ENCODE peak calls at places on chromosome 21, in eight cellular contexts. One of them, this sample, is unnamed.

GRCh38 chr21:15061284-15061683 is 3.5 kb downstream of the NRIP1 start:
- DNase-seq in psoas muscle: no peak
- DNase-seq in transverse colon: no peak
- DNase-seq in left lung: no peak
- DNase-seq in astrocyte of the spinal cord: no peak
- DNase-seq in AG04450: no peak
- DNase-seq in stomach: no peak
- DNase-seq in cardiac fibroblast: no peak
- DNase-seq in this sample: no peak

GRCh38 chr21:45880097-45881068 is 101.2 kb upstream of the COL6A1 start:
- DNase-seq in psoas muscle: peak
- DNase-seq in transverse colon: peak
- DNase-seq in left lung: peak
- DNase-seq in astrocyte of the spinal cord: peak
- DNase-seq in AG04450: no peak
- DNase-seq in stomach: peak
- DNase-seq in cardiac fibroblast: peak
- DNase-seq in this sample: no peak

GRCh38 chr21:45971487-45972352 is 9.8 kb upstream of the COL6A1 start:
- DNase-seq in psoas muscle: peak
- DNase-seq in transverse colon: peak
- DNase-seq in left lung: peak
- DNase-seq in astrocyte of the spinal cord: peak
- DNase-seq in AG04450: peak
- DNase-seq in stomach: no peak
- DNase-seq in cardiac fibroblast: peak
- DNase-seq in this sample: no peak

GRCh38 chr21:41763398-41763931 is 3.4 kb downstream of the RIPK4 start:
- DNase-seq in psoas muscle: no peak
- DNase-seq in transverse colon: no peak
- DNase-seq in left lung: no peak
- DNase-seq in astrocyte of the spinal cord: no peak
- DNase-seq in AG04450: no peak
- DNase-seq in stomach: no peak
- DNase-seq in cardiac fibroblast: no peak
- DNase-seq in this sample: no peak

GRCh38 chr21:26632691-26633090 is 59.6 kb upstream of the CYYR1 start:
- DNase-seq in psoas muscle: no peak
- DNase-seq in transverse colon: no peak
- DNase-seq in left lung: no peak
- DNase-seq in astrocyte of the spinal cord: no peak
- DNase-seq in AG04450: no peak
- DNase-seq in stomach: no peak
- DNase-seq in cardiac fibroblast: no peak
- DNase-seq in this sample: no peak

GRCh38 chr21:35375115-35375514 is 326.0 kb upstream of the RUNX1 start:
- DNase-seq in psoas muscle: peak
- DNase-seq in transverse colon: no peak
- DNase-seq in left lung: no peak
- DNase-seq in astrocyte of the spinal cord: peak
- DNase-seq in AG04450: peak
- DNase-seq in stomach: no peak
- DNase-seq in cardiac fibroblast: peak
- DNase-seq in this sample: no peak

GRCh38 chr21:46264690-46265144 is 20.7 kb downstream of the MCM3AP start:
- DNase-seq in psoas muscle: no peak
- DNase-seq in transverse colon: no peak
- DNase-seq in left lung: no peak
- DNase-seq in astrocyte of the spinal cord: no peak
- DNase-seq in AG04450: no peak
- DNase-seq in stomach: no peak
- DNase-seq in cardiac fibroblast: no peak
- DNase-seq in this sample: no peak

GRCh38 chr21:16302851-16303282 is 573.1 kb downstream of the USP25 start:
- DNase-seq in psoas muscle: peak
- DNase-seq in transverse colon: no peak
- DNase-seq in left lung: no peak
- DNase-seq in astrocyte of the spinal cord: peak
- DNase-seq in AG04450: no peak
- DNase-seq in stomach: no peak
- DNase-seq in cardiac fibroblast: peak
- DNase-seq in this sample: no peak

GRCh38 chr21:16713331-16714114 is 799.3 kb upstream of the CXADR start:
- DNase-seq in psoas muscle: no peak
- DNase-seq in transverse colon: no peak
- DNase-seq in left lung: no peak
- DNase-seq in astrocyte of the spinal cord: peak
- DNase-seq in AG04450: no peak
- DNase-seq in stomach: no peak
- DNase-seq in cardiac fibroblast: peak
- DNase-seq in this sample: no peak

GRCh38 chr21:28230559-28230958 is 762.1 kb downstream of the LTN1 start:
- DNase-seq in psoas muscle: no peak
- DNase-seq in transverse colon: no peak
- DNase-seq in left lung: no peak
- DNase-seq in astrocyte of the spinal cord: no peak
- DNase-seq in AG04450: no peak
- DNase-seq in stomach: no peak
- DNase-seq in cardiac fibroblast: peak
- DNase-seq in this sample: no peak

GRCh38 chr21:14972678-14973077 is 92.1 kb downstream of the NRIP1 start:
- DNase-seq in psoas muscle: no peak
- DNase-seq in transverse colon: no peak
- DNase-seq in left lung: no peak
- DNase-seq in astrocyte of the spinal cord: no peak
- DNase-seq in AG04450: no peak
- DNase-seq in stomach: no peak
- DNase-seq in cardiac fibroblast: no peak
- DNase-seq in this sample: no peak

GRCh38 chr21:15976807-15977206 is 247.0 kb downstream of the USP25 start:
- DNase-seq in psoas muscle: no peak
- DNase-seq in transverse colon: no peak
- DNase-seq in left lung: no peak
- DNase-seq in astrocyte of the spinal cord: no peak
- DNase-seq in AG04450: no peak
- DNase-seq in stomach: no peak
- DNase-seq in cardiac fibroblast: peak
- DNase-seq in this sample: no peak

GRCh38 chr21:46083271-46084040 is 14.5 kb upstream of the COL6A2 start:
- DNase-seq in psoas muscle: peak
- DNase-seq in transverse colon: no peak
- DNase-seq in left lung: peak
- DNase-seq in astrocyte of the spinal cord: peak
- DNase-seq in AG04450: no peak
- DNase-seq in stomach: no peak
- DNase-seq in cardiac fibroblast: no peak
- DNase-seq in this sample: peak

GRCh38 chr21:41921089-41921819 is 32.6 kb downstream of the C2CD2 start:
- DNase-seq in psoas muscle: no peak
- DNase-seq in transverse colon: no peak
- DNase-seq in left lung: no peak
- DNase-seq in astrocyte of the spinal cord: no peak
- DNase-seq in AG04450: no peak
- DNase-seq in stomach: no peak
- DNase-seq in cardiac fibroblast: no peak
- DNase-seq in this sample: no peak

GRCh38 chr21:33917421-33917820 is 1.8 kb upstream of the ATP5PO start:
- DNase-seq in psoas muscle: no peak
- DNase-seq in transverse colon: no peak
- DNase-seq in left lung: no peak
- DNase-seq in astrocyte of the spinal cord: no peak
- DNase-seq in AG04450: no peak
- DNase-seq in stomach: no peak
- DNase-seq in cardiac fibroblast: no peak
- DNase-seq in this sample: no peak

GRCh38 chr21:33915368-33916199 is at the start of gene ATP5PO:
- DNase-seq in psoas muscle: peak
- DNase-seq in transverse colon: peak
- DNase-seq in left lung: peak
- DNase-seq in astrocyte of the spinal cord: peak
- DNase-seq in AG04450: peak
- DNase-seq in stomach: peak
- DNase-seq in cardiac fibroblast: peak
- DNase-seq in this sample: peak

GRCh38 chr21:33914188-33914587 is 1.4 kb downstream of the ATP5PO start:
- DNase-seq in psoas muscle: no peak
- DNase-seq in transverse colon: no peak
- DNase-seq in left lung: no peak
- DNase-seq in astrocyte of the spinal cord: no peak
- DNase-seq in AG04450: no peak
- DNase-seq in stomach: no peak
- DNase-seq in cardiac fibroblast: no peak
- DNase-seq in this sample: no peak

DNA sequence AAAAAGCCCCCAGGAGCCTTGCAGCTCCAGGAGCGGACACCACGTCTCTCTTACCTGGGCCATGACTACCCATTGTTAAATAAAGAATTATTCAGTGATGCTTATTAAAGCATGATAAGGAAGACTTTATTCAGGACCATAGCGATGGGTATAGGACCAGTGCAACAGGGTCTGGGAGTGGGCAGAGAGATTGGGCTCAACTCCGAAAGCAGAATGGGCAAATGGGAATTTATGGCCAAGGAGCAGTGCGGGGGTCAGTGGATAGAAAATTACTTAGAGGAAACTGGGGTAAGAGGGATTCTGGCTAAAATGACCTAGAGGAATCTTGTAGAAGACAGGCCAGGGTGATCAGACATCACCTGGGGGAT is 580 bp upstream of the ATP5PO start:
- DNase-seq in psoas muscle: no peak
- DNase-seq in transverse colon: no peak
- DNase-seq in left lung: no peak
- DNase-seq in astrocyte of the spinal cord: no peak
- DNase-seq in AG04450: no peak
- DNase-seq in stomach: no peak
- DNase-seq in cardiac fibroblast: no peak
- DNase-seq in this sample: no peak
- H3K4me3 ChIP-seq in psoas muscle: peak
- H3K4me3 ChIP-seq in transverse colon: peak
- H3K4me3 ChIP-seq in left lung: peak
- H3K4me3 ChIP-seq in astrocyte of the spinal cord: peak
- H3K4me3 ChIP-seq in AG04450: peak
- H3K4me3 ChIP-seq in stomach: peak
- H3K4me3 ChIP-seq in cardiac fibroblast: peak
- H3K4me3 ChIP-seq in this sample: peak

DNA sequence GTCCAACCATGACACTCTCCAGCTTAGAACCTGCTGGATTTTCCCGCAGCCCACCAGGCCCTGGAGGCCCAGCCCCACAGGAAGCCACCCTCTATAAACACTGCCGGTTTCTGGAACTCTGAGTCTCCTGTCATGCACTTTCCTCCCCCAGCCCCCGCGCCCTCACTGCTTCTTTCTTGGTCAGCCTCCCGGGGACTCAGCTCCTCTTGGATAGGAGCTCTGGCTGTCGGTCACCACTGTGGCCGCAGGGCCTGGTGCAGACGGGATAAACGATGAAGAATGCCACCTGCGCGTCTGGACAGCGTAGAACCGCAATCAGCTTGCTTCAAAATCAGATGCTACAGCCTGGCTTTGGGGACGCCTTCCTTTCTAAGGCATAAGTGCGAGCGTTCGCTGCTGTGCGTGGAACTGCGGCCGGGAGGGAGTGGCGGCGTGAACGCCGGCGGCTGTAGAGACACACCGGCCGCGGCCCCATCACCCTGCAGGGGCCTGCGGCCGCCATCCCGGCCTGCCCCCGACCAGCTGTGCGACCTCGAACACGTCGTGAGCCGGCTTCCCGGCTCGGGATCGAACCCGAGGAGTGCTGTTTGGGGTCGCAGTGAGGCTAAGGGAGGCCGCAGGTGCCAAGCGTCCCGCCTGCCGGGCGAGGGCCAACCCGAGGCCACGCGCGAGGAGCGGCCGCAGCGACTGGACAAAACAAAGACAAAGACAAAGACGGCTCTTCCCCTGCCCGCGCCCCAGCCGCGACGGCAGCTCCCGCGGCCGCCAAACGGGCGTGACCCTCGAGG is 728 bp downstream of the PTTG1IP start:
- DNase-seq in psoas muscle: peak
- DNase-seq in transverse colon: peak
- DNase-seq in left lung: no peak
- DNase-seq in astrocyte of the spinal cord: peak
- DNase-seq in AG04450: no peak
- DNase-seq in stomach: peak
- DNase-seq in cardiac fibroblast: peak
- DNase-seq in this sample: no peak
- TF ChIP-seq CTCF in psoas muscle: no peak
- TF ChIP-seq CTCF in transverse colon: no peak
- TF ChIP-seq CTCF in left lung: no peak
- TF ChIP-seq CTCF in astrocyte of the spinal cord: no peak
- TF ChIP-seq CTCF in AG04450: no peak
- TF ChIP-seq CTCF in stomach: no peak
- TF ChIP-seq CTCF in cardiac fibroblast: no peak
- TF ChIP-seq CTCF in this sample: peak

GRCh38 chr21:32415451-32415850 is 2.9 kb downstream of the EVA1C start:
- DNase-seq in psoas muscle: no peak
- DNase-seq in transverse colon: no peak
- DNase-seq in left lung: no peak
- DNase-seq in astrocyte of the spinal cord: no peak
- DNase-seq in AG04450: no peak
- DNase-seq in stomach: no peak
- DNase-seq in cardiac fibroblast: no peak
- DNase-seq in this sample: no peak

GRCh38 chr21:32412998-32413504 is 545 bp downstream of the EVA1C start:
- DNase-seq in psoas muscle: peak
- DNase-seq in transverse colon: peak
- DNase-seq in left lung: peak
- DNase-seq in astrocyte of the spinal cord: peak
- DNase-seq in AG04450: no peak
- DNase-seq in stomach: peak
- DNase-seq in cardiac fibroblast: peak
- DNase-seq in this sample: no peak

GRCh38 chr21:32414579-32415358 is 2.3 kb downstream of the EVA1C start:
- DNase-seq in psoas muscle: no peak
- DNase-seq in transverse colon: no peak
- DNase-seq in left lung: no peak
- DNase-seq in astrocyte of the spinal cord: peak
- DNase-seq in AG04450: no peak
- DNase-seq in stomach: no peak
- DNase-seq in cardiac fibroblast: peak
- DNase-seq in this sample: no peak

GRCh38 chr21:32412162-32412997 is at the start of gene EVA1C:
- DNase-seq in psoas muscle: peak
- DNase-seq in transverse colon: peak
- DNase-seq in left lung: peak
- DNase-seq in astrocyte of the spinal cord: peak
- DNase-seq in AG04450: no peak
- DNase-seq in stomach: peak
- DNase-seq in cardiac fibroblast: peak
- DNase-seq in this sample: no peak

GRCh38 chr21:32413697-32414578 is 1.4 kb downstream of the EVA1C start:
- DNase-seq in psoas muscle: peak
- DNase-seq in transverse colon: peak
- DNase-seq in left lung: no peak
- DNase-seq in astrocyte of the spinal cord: peak
- DNase-seq in AG04450: no peak
- DNase-seq in stomach: no peak
- DNase-seq in cardiac fibroblast: peak
- DNase-seq in this sample: no peak
- H3K4me3 ChIP-seq in psoas muscle: peak
- H3K4me3 ChIP-seq in transverse colon: peak
- H3K4me3 ChIP-seq in left lung: peak
- H3K4me3 ChIP-seq in astrocyte of the spinal cord: peak
- H3K4me3 ChIP-seq in AG04450: peak
- H3K4me3 ChIP-seq in stomach: peak
- H3K4me3 ChIP-seq in cardiac fibroblast: peak
- H3K4me3 ChIP-seq in this sample: peak

GRCh38 chr21:43203523-43204080 is 34.8 kb downstream of the CRYAA start:
- DNase-seq in psoas muscle: no peak
- DNase-seq in transverse colon: no peak
- DNase-seq in left lung: no peak
- DNase-seq in astrocyte of the spinal cord: no peak
- DNase-seq in AG04450: no peak
- DNase-seq in stomach: no peak
- DNase-seq in cardiac fibroblast: no peak
- DNase-seq in this sample: no peak
- TF ChIP-seq CTCF in psoas muscle: no peak
- TF ChIP-seq CTCF in transverse colon: no peak
- TF ChIP-seq CTCF in left lung: no peak
- TF ChIP-seq CTCF in astrocyte of the spinal cord: no peak
- TF ChIP-seq CTCF in AG04450: no peak
- TF ChIP-seq CTCF in stomach: no peak
- TF ChIP-seq CTCF in cardiac fibroblast: no peak
- TF ChIP-seq CTCF in this sample: no peak

This sample was measured in esophagus muscularis mucosa.